ENCODE peak calls at places on chromosomes 11 and 22, in ten cellular contexts. Y is MM.1S, S is lung, K is foreskin fibroblast, U is A673, L is fibroblast of mammary gland, R is psoas muscle, N is astrocyte of the spinal cord, P is AG04449, J is AG04450. G is an unnamed sample.
A peak's percentile ranks its signal among the peaks of the same experiment; 100 is the strongest.

GRCh38 chr11:47453365-47453764 is 4.4 kb upstream of the RAPSN start:
- DNase-seq in Y (no peak), S (no peak), K (no peak), U (peak; percentile 46), L (peak; percentile 8), R (peak; percentile 25), N (no peak), P (no peak), J (no peak), G (no peak)

GRCh38 chr11:61514050-61514917 is 5.7 kb downstream of the LRRC10B start:
- DNase-seq in Y (no peak), S (no peak), K (no peak), U (no peak), L (no peak), R (no peak), N (no peak), P (no peak), J (no peak), G (no peak)

GRCh38 chr11:83566948-83567347 is 280.8 kb upstream of the CCDC90B start:
- DNase-seq in Y (no peak), S (no peak), K (peak; percentile 84), U (peak; percentile 85), L (peak; percentile 86), R (no peak), N (peak; percentile 38), P (no peak), J (no peak), G (peak; percentile 69)

GRCh38 chr22:31350410-31350863 is 4.3 kb upstream of the PATZ1 start:
- DNase-seq in Y (peak; percentile 56), S (no peak), K (peak; percentile 33), U (peak; percentile 38), L (peak; percentile 21), R (no peak), N (no peak), P (no peak), J (no peak), G (no peak)

GRCh38 chr22:27238935-27239510 is 562.5 kb downstream of the MN1 start:
- DNase-seq in Y (no peak), S (peak; percentile 62), K (peak; percentile 67), U (peak; percentile 42), L (peak; percentile 87), R (peak; percentile 85), N (peak; percentile 97), P (peak; percentile 92), J (peak; percentile 95), G (peak; percentile 97)

GRCh38 chr11:45158210-45158644 is 11.8 kb downstream of the PRDM11 start:
- DNase-seq in Y (no peak), S (no peak), K (peak; percentile 34), U (no peak), L (no peak), R (no peak), N (no peak), P (no peak), J (no peak), G (no peak)

GRCh38 chr11:11436715-11437313 is 83.8 kb upstream of the CSNK2A3 start:
- DNase-seq in Y (no peak), S (no peak), K (no peak), U (no peak), L (no peak), R (no peak), N (no peak), P (no peak), J (no peak), G (no peak)

GRCh38 chr11:48098024-48098423 is 117.7 kb downstream of the PTPRJ start:
- DNase-seq in Y (no peak), S (no peak), K (no peak), U (no peak), L (no peak), R (no peak), N (no peak), P (no peak), J (no peak), G (no peak)

GRCh38 chr11:73931039-73931645 is 19.7 kb upstream of the DNAJB13 start:
- DNase-seq in Y (peak; percentile 36), S (no peak), K (peak; percentile 71), U (peak; percentile 90), L (peak; percentile 85), R (no peak), N (peak; percentile 82), P (peak; percentile 29), J (peak; percentile 54), G (peak; percentile 77)

GRCh38 chr11:119681537-119681936 is 47.5 kb downstream of the NECTIN1 start:
- DNase-seq in Y (no peak), S (no peak), K (no peak), U (no peak), L (no peak), R (no peak), N (no peak), P (no peak), J (no peak), G (no peak)

GRCh38 chr11:93196816-93197382 is 892 bp downstream of the SLC36A4 start:
- DNase-seq in Y (no peak), S (no peak), K (peak; percentile 28), U (no peak), L (peak; percentile 49), R (no peak), N (no peak), P (no peak), J (no peak), G (peak; percentile 24)

GRCh38 chr22:25139062-25139461 is 60.6 kb upstream of the CRYBB3 start:
- DNase-seq in Y (no peak), S (no peak), K (no peak), U (peak; percentile 70), L (no peak), R (no peak), N (no peak), P (no peak), J (no peak), G (no peak)

GRCh38 chr11:96540875-96541274 is 151.1 kb downstream of the JRKL start:
- DNase-seq in Y (no peak), S (no peak), K (no peak), U (no peak), L (no peak), R (no peak), N (no peak), P (no peak), J (no peak), G (no peak)

GRCh38 chr11:100663583-100663982 is 23.5 kb upstream of the ARHGAP42 start:
- DNase-seq in Y (no peak), S (no peak), K (no peak), U (no peak), L (no peak), R (no peak), N (no peak), P (no peak), J (no peak), G (no peak)

GRCh38 chr11:100667449-100667848 is 19.6 kb upstream of the ARHGAP42 start:
- DNase-seq in Y (no peak), S (no peak), K (no peak), U (no peak), L (no peak), R (no peak), N (no peak), P (no peak), J (no peak), G (no peak)

DNA sequence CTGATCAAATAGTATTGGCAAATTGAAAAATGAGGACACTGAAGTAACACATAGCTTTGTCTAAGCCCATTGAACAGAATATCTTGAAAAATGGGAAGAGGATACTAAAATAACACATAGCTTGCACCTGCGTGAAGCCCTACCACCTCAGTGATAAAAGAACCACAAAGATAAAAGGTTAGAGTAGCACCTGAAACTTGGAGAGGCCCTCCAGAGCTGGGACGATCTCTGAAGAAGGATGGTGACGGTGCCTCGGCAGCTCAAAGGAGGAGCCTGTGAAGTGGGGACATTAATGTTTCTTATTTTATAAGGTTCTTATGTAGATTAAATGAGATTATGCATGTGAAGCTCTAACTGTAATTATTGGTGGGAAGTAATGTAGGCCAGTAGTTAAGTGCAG is 23.1 kb upstream of the ARHGAP42 start:
- DNase-seq in Y (no peak), S (no peak), K (no peak), U (no peak), L (no peak), R (no peak), N (no peak), P (no peak), J (no peak), G (no peak)
- H3K4me3 ChIP-seq in Y (no peak overlapping the region), S (no peak overlapping the region), K (no peak overlapping the region), U (no peak overlapping the region), L (no peak overlapping the region), R (no peak overlapping the region), N (no peak overlapping the region), P (no peak overlapping the region), J (no peak overlapping the region), G (no peak overlapping the region)

GRCh38 chr11:120945042-120945441 is 78.9 kb upstream of the TBCEL start:
- DNase-seq in Y (no peak), S (no peak), K (no peak), U (no peak), L (no peak), R (no peak), N (no peak), P (no peak), J (no peak), G (no peak)
- TF ChIP-seq CTCF in Y (peak; percentile 47), S (no peak), K (no peak), U (peak; percentile 40), L (peak; percentile 21), R (no peak), N (peak; percentile 19), P (no peak), J (no peak), G (no peak)

GRCh38 chr11:46364791-46365190 is 16.7 kb upstream of the MDK start:
- DNase-seq in Y (no peak), S (no peak), K (no peak), U (no peak), L (no peak), R (no peak), N (no peak), P (no peak), J (no peak), G (no peak)

GRCh38 chr11:46363031-46363407 is 15.8 kb downstream of the DGKZ start:
- DNase-seq in Y (no peak), S (peak; percentile 64), K (peak; percentile 63), U (no peak), L (peak; percentile 36), R (peak; percentile 84), N (peak; percentile 74), P (no peak), J (no peak), G (peak; percentile 58)

GRCh38 chr11:46364056-46364455 is 16.8 kb downstream of the DGKZ start:
- DNase-seq in Y (no peak), S (no peak), K (no peak), U (no peak), L (no peak), R (no peak), N (no peak), P (no peak), J (no peak), G (no peak)

GRCh38 chr11:46362146-46363030 is 15.1 kb downstream of the DGKZ start:
- DNase-seq in Y (no peak), S (no peak), K (no peak), U (no peak), L (no peak), R (no peak), N (no peak), P (no peak), J (no peak), G (no peak)

GRCh38 chr11:46363455-46363920 is 16.2 kb downstream of the DGKZ start:
- DNase-seq in Y (no peak), S (no peak), K (peak; percentile 77), U (no peak), L (peak; percentile 14), R (peak; percentile 96), N (peak; percentile 53), P (no peak), J (no peak), G (peak; percentile 29)
- H3K4me3 ChIP-seq in Y (no peak overlapping the region), S (no peak overlapping the region), K (no peak overlapping the region), U (no peak overlapping the region), L (no peak overlapping the region), R (peak overlapping the region; percentile 76), N (no peak overlapping the region), P (no peak overlapping the region), J (no peak overlapping the region), G (no peak overlapping the region)

GRCh38 chr11:37230865-37231264 is 632.8 kb upstream of the RAG2 start:
- DNase-seq in Y (no peak), S (no peak), K (no peak), U (peak; percentile 41), L (no peak), R (no peak), N (no peak), P (no peak), J (no peak), G (no peak)
- TF ChIP-seq CTCF in Y (peak; percentile 4), S (no peak), K (no peak), U (peak; percentile 44), L (no peak), R (no peak), N (no peak), P (no peak), J (no peak), G (no peak)

G was measured in AG10803.